ENCODE peak calls at places on chromosome 18, in six cellular contexts. K is A549, F is K562, J is endodermal cell, X is fibroblast of lung, U is psoas muscle. O is an unnamed sample.
A peak's percentile ranks its signal among the peaks of the same experiment; 100 is the strongest.

GRCh38 chr18:69586581-69586980 is 185.9 kb downstream of the DOK6 start:
- DNase-seq in K (no peak), F (no peak), J (no peak), X (no peak), U (no peak), O (no peak)

GRCh38 chr18:71850602-71851001 is 693.5 kb downstream of the CBLN2 start:
- DNase-seq in K (no peak), F (no peak), J (no peak), X (no peak), U (no peak), O (no peak)

GRCh38 chr18:79804130-79804772 is 6.5 kb downstream of the KCNG2 start:
- DNase-seq in K (no peak), F (no peak), J (no peak), X (no peak), U (no peak), O (no peak)

GRCh38 chr18:47175283-47175894 is 775 bp downstream of the IER3IP1 start:
- DNase-seq in K (no peak), F (no peak), J (no peak), X (peak; percentile 5), U (peak; percentile 46), O (no peak)

GRCh38 chr18:23539298-23539697 is 36.0 kb downstream of the RMC1 start:
- DNase-seq in K (no peak), F (no peak), J (no peak), X (no peak), U (no peak), O (no peak)

GRCh38 chr18:1133541-1133940 is 228.9 kb downstream of the ADCYAP1 start:
- DNase-seq in K (no peak), F (no peak), J (no peak), X (no peak), U (no peak), O (no peak)

GRCh38 chr18:68152770-68153169 is 562.1 kb downstream of the TMX3 start:
- DNase-seq in K (no peak), F (no peak), J (peak; percentile 85), X (no peak), U (no peak), O (no peak)

GRCh38 chr18:50928551-50928950 is 39.3 kb upstream of the ELAC1 start:
- DNase-seq in K (no peak), F (no peak), J (no peak), X (no peak), U (no peak), O (no peak)

GRCh38 chr18:21669736-21670135 is 34.8 kb downstream of the ABHD3 start:
- DNase-seq in K (no peak), F (no peak), J (no peak), X (no peak), U (no peak), O (no peak)

GRCh38 chr18:49018553-49018943 is 67.8 kb upstream of the SMAD7 start:
- DNase-seq in K (no peak), F (no peak), J (no peak), X (no peak), U (peak; percentile 19), O (no peak)

GRCh38 chr18:48673456-48674197 is 134.8 kb downstream of the CTIF start:
- DNase-seq in K (no peak), F (no peak), J (no peak), X (no peak), U (no peak), O (peak; percentile 9)

DNA sequence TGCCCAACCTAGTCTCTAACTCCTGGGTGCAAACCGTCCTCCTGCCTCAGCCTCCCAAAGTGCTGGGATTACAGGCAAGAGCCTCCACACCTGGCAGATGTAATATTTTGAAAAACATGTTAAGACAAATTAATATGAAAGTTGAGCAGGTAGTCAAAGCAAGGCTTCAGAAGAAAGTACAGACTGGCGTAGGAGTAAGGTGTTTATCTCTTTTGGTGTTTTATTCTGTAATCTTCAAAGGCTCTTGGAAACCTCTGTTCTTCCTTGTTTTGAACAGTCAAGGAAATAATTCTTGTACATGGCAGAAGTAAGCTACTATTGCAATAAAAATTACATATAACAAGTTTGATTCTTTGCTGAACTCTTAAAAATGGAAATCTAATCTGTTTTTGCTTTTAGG is 5.3 kb downstream of the RNF138 start:
- DNase-seq in K (no peak), F (no peak), J (no peak), X (no peak), U (no peak), O (no peak)
- H3K4me1 ChIP-seq in K (peaks cover 13% of the 10 kb centered on the region), F (peaks cover 28% of the 10 kb centered on the region), J (peaks cover 5% of the 10 kb centered on the region), X (no peaks in the 10 kb centered on the region), U (peaks cover 42% of the 10 kb centered on the region), O (no peaks in the 10 kb centered on the region)

GRCh38 chr18:13379930-13380665 is 161.5 kb downstream of the LDLRAD4 start:
- DNase-seq in K (no peak), F (no peak), J (peak; percentile 36), X (no peak), U (no peak), O (no peak)
- H3K4me1 ChIP-seq in K (peaks cover 9% of the 10 kb centered on the region), F (no peaks in the 10 kb centered on the region), J (no peaks in the 10 kb centered on the region), X (peaks cover 6% of the 10 kb centered on the region), U (peaks cover 58% of the 10 kb centered on the region), O (no peaks in the 10 kb centered on the region)

GRCh38 chr18:77127769-77128671 is 4.6 kb downstream of the MBP start:
- DNase-seq in K (no peak), F (no peak), J (no peak), X (peak; percentile 92), U (peak; percentile 66), O (peak; percentile 66)

GRCh38 chr18:77119851-77120491 is 12.6 kb downstream of the MBP start:
- DNase-seq in K (no peak), F (no peak), J (peak; percentile 41), X (no peak), U (peak; percentile 33), O (peak; percentile 8)

GRCh38 chr18:77123313-77124231 is 9.0 kb downstream of the MBP start:
- DNase-seq in K (no peak), F (no peak), J (no peak), X (no peak), U (peak; percentile 29), O (no peak)

GRCh38 chr18:77129150-77129551 is 3.4 kb downstream of the MBP start:
- DNase-seq in K (no peak), F (no peak), J (no peak), X (peak; percentile 66), U (peak; percentile 58), O (peak; percentile 65)

GRCh38 chr18:77124452-77124922 is 8.1 kb downstream of the MBP start:
- DNase-seq in K (no peak), F (no peak), J (no peak), X (no peak), U (peak; percentile 39), O (no peak)
- H3K4me1 ChIP-seq in K (peaks cover 51% of the 10 kb centered on the region), F (no peaks in the 10 kb centered on the region), J (no peaks in the 10 kb centered on the region), X (peaks cover 4% of the 10 kb centered on the region), U (peaks cover 60% of the 10 kb centered on the region), O (peaks cover 6% of the 10 kb centered on the region)

GRCh38 chr18:11324510-11324909 is 175.1 kb upstream of the PIEZO2 start:
- DNase-seq in K (no peak), F (no peak), J (no peak), X (peak; percentile 58), U (no peak), O (no peak)

GRCh38 chr18:11324956-11325873 is 175.8 kb upstream of the PIEZO2 start:
- DNase-seq in K (no peak), F (no peak), J (no peak), X (peak; percentile 82), U (no peak), O (no peak)

GRCh38 chr18:11322716-11323115 is 173.3 kb upstream of the PIEZO2 start:
- DNase-seq in K (no peak), F (no peak), J (peak; percentile 76), X (no peak), U (no peak), O (no peak)

GRCh38 chr18:11323359-11323819 is 174.0 kb upstream of the PIEZO2 start:
- DNase-seq in K (peak; percentile 31), F (no peak), J (peak; percentile 88), X (peak; percentile 47), U (no peak), O (no peak)

GRCh38 chr18:11327656-11328055 is 178.3 kb upstream of the PIEZO2 start:
- DNase-seq in K (no peak), F (no peak), J (no peak), X (peak; percentile 48), U (no peak), O (no peak)
- H3K4me1 ChIP-seq in K (peaks cover 31% of the 10 kb centered on the region), F (no peaks in the 10 kb centered on the region), J (peaks cover 16% of the 10 kb centered on the region), X (peaks cover 14% of the 10 kb centered on the region), U (peaks cover 24% of the 10 kb centered on the region), O (no peaks in the 10 kb centered on the region)

GRCh38 chr18:44743626-44744025 is 62.9 kb downstream of the SETBP1 start:
- DNase-seq in K (no peak), F (no peak), J (no peak), X (no peak), U (no peak), O (no peak)
- H3K4me1 ChIP-seq in K (no peaks in the 10 kb centered on the region), F (peaks cover 4% of the 10 kb centered on the region), J (peaks cover 7% of the 10 kb centered on the region), X (peaks cover 3% of the 10 kb centered on the region), U (peaks cover 45% of the 10 kb centered on the region), O (no peaks in the 10 kb centered on the region)

GRCh38 chr18:74389991-74390390 is 67.1 kb downstream of the DIPK1C start:
- DNase-seq in K (no peak), F (no peak), J (no peak), X (no peak), U (no peak), O (no peak)

GRCh38 chr18:74389161-74389927 is 67.8 kb downstream of the DIPK1C start:
- DNase-seq in K (no peak), F (no peak), J (no peak), X (no peak), U (no peak), O (no peak)

GRCh38 chr18:74392323-74392722 is 64.8 kb downstream of the DIPK1C start:
- DNase-seq in K (no peak), F (no peak), J (no peak), X (no peak), U (no peak), O (no peak)

GRCh38 chr18:74388227-74388626 is 68.9 kb downstream of the DIPK1C start:
- DNase-seq in K (no peak), F (no peak), J (no peak), X (no peak), U (peak; percentile 66), O (no peak)

DNA sequence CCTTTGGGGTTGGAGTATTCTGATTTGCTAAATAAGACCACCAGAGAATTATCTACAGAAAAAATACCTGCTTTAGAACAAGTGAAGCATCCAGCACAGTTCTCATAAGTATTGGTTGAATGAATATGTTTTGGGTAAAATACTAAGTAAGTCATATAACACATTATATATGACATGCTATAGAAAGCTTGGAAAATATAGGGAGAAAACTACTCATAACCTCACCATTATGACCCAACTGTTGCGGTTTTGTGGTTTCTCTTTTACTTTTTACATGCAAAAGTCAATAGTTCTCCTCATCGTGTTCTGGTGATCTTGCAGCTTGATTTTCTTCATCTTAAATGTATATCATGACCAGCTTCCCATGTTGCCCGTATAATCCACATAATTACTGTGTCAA is 66.2 kb downstream of the DIPK1C start:
- DNase-seq in K (no peak), F (no peak), J (no peak), X (no peak), U (no peak), O (no peak)
- H3K4me1 ChIP-seq in K (no peaks in the 10 kb centered on the region), F (no peaks in the 10 kb centered on the region), J (peaks cover 6% of the 10 kb centered on the region), X (no peaks in the 10 kb centered on the region), U (no peaks in the 10 kb centered on the region), O (peaks cover 2% of the 10 kb centered on the region)

GRCh38 chr18:58860747-58861224 is 3.9 kb upstream of the ZNF532 start:
- DNase-seq in K (no peak), F (no peak), J (no peak), X (peak; percentile 31), U (no peak), O (no peak)
- H3K4me1 ChIP-seq in K (peaks cover 62% of the 10 kb centered on the region), F (no peaks in the 10 kb centered on the region), J (peaks cover 16% of the 10 kb centered on the region), X (peaks cover 20% of the 10 kb centered on the region), U (peaks cover 55% of the 10 kb centered on the region), O (peaks cover 16% of the 10 kb centered on the region)

O was measured in uterus.